ENCODE peak calls at places on chromosomes 3 and 15, in seven cellular contexts. One of them, this sample, is unnamed.

GRCh38 chr3:182683335-182684257 is 109.7 kb upstream of the ATP11B start:
- DNase-seq in AG04449: peak; percentile 17
- DNase-seq in left lung: no peak
- DNase-seq in stomach: peak; percentile 77
- DNase-seq in AG09309: peak; percentile 27
- DNase-seq in fibroblast of lung: peak; percentile 54
- DNase-seq in lung: peak; percentile 57
- DNase-seq in this sample: no peak

GRCh38 chr3:38318766-38319671 is 27.6 kb upstream of the XYLB start:
- DNase-seq in AG04449: no peak
- DNase-seq in left lung: no peak
- DNase-seq in stomach: no peak
- DNase-seq in AG09309: no peak
- DNase-seq in fibroblast of lung: no peak
- DNase-seq in lung: peak; percentile 22
- DNase-seq in this sample: no peak

GRCh38 chr15:68298882-68299381 is 21.4 kb downstream of the FEM1B start:
- DNase-seq in AG04449: no peak
- DNase-seq in left lung: no peak
- DNase-seq in stomach: no peak
- DNase-seq in AG09309: no peak
- DNase-seq in fibroblast of lung: no peak
- DNase-seq in lung: peak; percentile 27
- DNase-seq in this sample: no peak

GRCh38 chr3:66497288-66497972 is 3.4 kb downstream of the LRIG1 start:
- DNase-seq in AG04449: no peak
- DNase-seq in left lung: no peak
- DNase-seq in stomach: no peak
- DNase-seq in AG09309: no peak
- DNase-seq in fibroblast of lung: no peak
- DNase-seq in lung: no peak
- DNase-seq in this sample: no peak

GRCh38 chr15:57273366-57273765 is 102.9 kb upstream of the CGNL1 start:
- DNase-seq in AG04449: no peak
- DNase-seq in left lung: no peak
- DNase-seq in stomach: no peak
- DNase-seq in AG09309: no peak
- DNase-seq in fibroblast of lung: no peak
- DNase-seq in lung: no peak
- DNase-seq in this sample: no peak

GRCh38 chr3:72319202-72320095 is 528.8 kb downstream of the SHQ1 start:
- DNase-seq in AG04449: no peak
- DNase-seq in left lung: no peak
- DNase-seq in stomach: no peak
- DNase-seq in AG09309: no peak
- DNase-seq in fibroblast of lung: peak; percentile 63
- DNase-seq in lung: no peak
- DNase-seq in this sample: no peak

GRCh38 chr15:31433574-31433973 is 106.9 kb downstream of the KLF13 start:
- DNase-seq in AG04449: no peak
- DNase-seq in left lung: no peak
- DNase-seq in stomach: no peak
- DNase-seq in AG09309: no peak
- DNase-seq in fibroblast of lung: no peak
- DNase-seq in lung: no peak
- DNase-seq in this sample: no peak

GRCh38 chr3:1348547-1348946 is 255.7 kb downstream of the CNTN6 start:
- DNase-seq in AG04449: no peak
- DNase-seq in left lung: no peak
- DNase-seq in stomach: no peak
- DNase-seq in AG09309: no peak
- DNase-seq in fibroblast of lung: no peak
- DNase-seq in lung: no peak
- DNase-seq in this sample: no peak

GRCh38 chr15:71325461-71325860 is 210.2 kb downstream of the THSD4 start:
- DNase-seq in AG04449: no peak
- DNase-seq in left lung: no peak
- DNase-seq in stomach: no peak
- DNase-seq in AG09309: no peak
- DNase-seq in fibroblast of lung: peak; percentile 88
- DNase-seq in lung: no peak
- DNase-seq in this sample: no peak

GRCh38 chr3:57583544-57583943 is 13.6 kb downstream of the ARF4 start:
- DNase-seq in AG04449: no peak
- DNase-seq in left lung: no peak
- DNase-seq in stomach: no peak
- DNase-seq in AG09309: no peak
- DNase-seq in fibroblast of lung: no peak
- DNase-seq in lung: no peak
- DNase-seq in this sample: no peak

GRCh38 chr15:60351066-60351465 is 46.7 kb downstream of the ANXA2 start:
- DNase-seq in AG04449: no peak
- DNase-seq in left lung: no peak
- DNase-seq in stomach: no peak
- DNase-seq in AG09309: no peak
- DNase-seq in fibroblast of lung: peak; percentile 49
- DNase-seq in lung: no peak
- DNase-seq in this sample: no peak

GRCh38 chr3:16728762-16729745 is 123.8 kb upstream of the DAZL start:
- DNase-seq in AG04449: peak; percentile 26
- DNase-seq in left lung: no peak
- DNase-seq in stomach: no peak
- DNase-seq in AG09309: no peak
- DNase-seq in fibroblast of lung: peak; percentile 77
- DNase-seq in lung: no peak
- DNase-seq in this sample: no peak

GRCh38 chr15:45169608-45170480 is 17.9 kb downstream of the SHF start:
- DNase-seq in AG04449: no peak
- DNase-seq in left lung: no peak
- DNase-seq in stomach: no peak
- DNase-seq in AG09309: no peak
- DNase-seq in fibroblast of lung: no peak
- DNase-seq in lung: no peak
- DNase-seq in this sample: no peak

GRCh38 chr3:13010770-13011169 is 62.5 kb downstream of the IQSEC1 start:
- DNase-seq in AG04449: no peak
- DNase-seq in left lung: no peak
- DNase-seq in stomach: no peak
- DNase-seq in AG09309: no peak
- DNase-seq in fibroblast of lung: no peak
- DNase-seq in lung: no peak
- DNase-seq in this sample: no peak
- H3K4me3 ChIP-seq in AG04449: no peak overlapping the region
- H3K4me3 ChIP-seq in left lung: no peak overlapping the region
- H3K4me3 ChIP-seq in stomach: no peak overlapping the region
- H3K4me3 ChIP-seq in AG09309: no peak overlapping the region
- H3K4me3 ChIP-seq in fibroblast of lung: no peak overlapping the region
- H3K4me3 ChIP-seq in lung: no peak overlapping the region
- H3K4me3 ChIP-seq in this sample: no peak overlapping the region

DNA sequence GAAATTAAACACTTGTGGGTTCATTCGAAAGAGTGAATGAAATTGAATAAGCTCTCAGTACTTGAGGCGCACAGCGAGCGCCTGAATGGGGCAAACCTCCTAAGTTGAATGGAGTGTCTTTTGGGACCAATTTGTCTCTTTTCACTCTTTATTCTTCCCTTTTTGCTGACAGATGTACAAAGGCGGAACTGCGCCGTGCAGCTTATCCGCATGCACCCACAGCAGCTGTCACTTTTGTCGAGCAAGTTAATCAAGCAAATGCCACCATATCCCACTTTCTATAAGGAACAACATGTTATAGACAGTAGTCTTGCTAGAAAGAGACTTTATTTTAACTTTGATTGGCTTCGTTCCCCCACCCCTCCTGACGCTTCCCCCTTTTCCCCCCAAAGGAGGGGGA is 47.9 kb upstream of the FEZF2 start:
- DNase-seq in AG04449: no peak
- DNase-seq in left lung: peak; percentile 17
- DNase-seq in stomach: no peak
- DNase-seq in AG09309: no peak
- DNase-seq in fibroblast of lung: no peak
- DNase-seq in lung: no peak
- DNase-seq in this sample: no peak
- H3K4me3 ChIP-seq in AG04449: no peak overlapping the region
- H3K4me3 ChIP-seq in left lung: no peak overlapping the region
- H3K4me3 ChIP-seq in stomach: no peak overlapping the region
- H3K4me3 ChIP-seq in AG09309: no peak overlapping the region
- H3K4me3 ChIP-seq in fibroblast of lung: no peak overlapping the region
- H3K4me3 ChIP-seq in lung: no peak overlapping the region
- H3K4me3 ChIP-seq in this sample: no peak overlapping the region

GRCh38 chr3:147369671-147370123 is 36.6 kb downstream of the ZIC4 start:
- DNase-seq in AG04449: no peak
- DNase-seq in left lung: no peak
- DNase-seq in stomach: no peak
- DNase-seq in AG09309: no peak
- DNase-seq in fibroblast of lung: no peak
- DNase-seq in lung: no peak
- DNase-seq in this sample: no peak
- H3K4me3 ChIP-seq in AG04449: no peak overlapping the region
- H3K4me3 ChIP-seq in left lung: no peak overlapping the region
- H3K4me3 ChIP-seq in stomach: no peak overlapping the region
- H3K4me3 ChIP-seq in AG09309: no peak overlapping the region
- H3K4me3 ChIP-seq in fibroblast of lung: no peak overlapping the region
- H3K4me3 ChIP-seq in lung: no peak overlapping the region
- H3K4me3 ChIP-seq in this sample: no peak overlapping the region

DNA sequence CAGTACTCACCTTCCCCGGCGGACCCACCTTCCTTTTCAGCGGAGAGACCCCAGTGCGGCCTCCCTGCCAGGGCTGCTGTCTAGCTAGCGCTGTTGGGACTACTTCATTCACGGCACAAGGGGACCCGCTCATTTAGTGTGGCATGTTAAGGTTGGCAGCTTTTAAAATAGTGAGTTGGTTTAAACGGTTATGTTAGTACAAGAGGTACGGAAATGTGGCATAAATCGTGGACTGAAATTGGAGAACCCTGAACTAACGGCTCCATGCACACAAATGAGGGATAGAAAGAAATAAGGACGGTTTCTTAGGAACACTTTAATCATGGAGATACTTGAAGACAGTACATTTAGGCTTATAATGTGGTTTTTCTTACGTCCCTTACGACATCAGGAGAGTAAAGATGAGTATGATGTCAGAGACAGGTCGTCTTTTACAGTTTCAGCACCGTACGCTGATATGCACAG is 752 bp downstream of the CEP63 start:
- DNase-seq in AG04449: no peak
- DNase-seq in left lung: no peak
- DNase-seq in stomach: no peak
- DNase-seq in AG09309: no peak
- DNase-seq in fibroblast of lung: peak; percentile 52
- DNase-seq in lung: no peak
- DNase-seq in this sample: no peak
- H3K4me3 ChIP-seq in AG04449: peak overlapping the region; percentile 82
- H3K4me3 ChIP-seq in left lung: peak overlapping the region; percentile 87
- H3K4me3 ChIP-seq in stomach: peak overlapping the region; percentile 78
- H3K4me3 ChIP-seq in AG09309: peak overlapping the region; percentile 76
- H3K4me3 ChIP-seq in fibroblast of lung: peak overlapping the region; percentile 81
- H3K4me3 ChIP-seq in lung: peak overlapping the region; percentile 73
- H3K4me3 ChIP-seq in this sample: peak overlapping the region; percentile 82

DNA sequence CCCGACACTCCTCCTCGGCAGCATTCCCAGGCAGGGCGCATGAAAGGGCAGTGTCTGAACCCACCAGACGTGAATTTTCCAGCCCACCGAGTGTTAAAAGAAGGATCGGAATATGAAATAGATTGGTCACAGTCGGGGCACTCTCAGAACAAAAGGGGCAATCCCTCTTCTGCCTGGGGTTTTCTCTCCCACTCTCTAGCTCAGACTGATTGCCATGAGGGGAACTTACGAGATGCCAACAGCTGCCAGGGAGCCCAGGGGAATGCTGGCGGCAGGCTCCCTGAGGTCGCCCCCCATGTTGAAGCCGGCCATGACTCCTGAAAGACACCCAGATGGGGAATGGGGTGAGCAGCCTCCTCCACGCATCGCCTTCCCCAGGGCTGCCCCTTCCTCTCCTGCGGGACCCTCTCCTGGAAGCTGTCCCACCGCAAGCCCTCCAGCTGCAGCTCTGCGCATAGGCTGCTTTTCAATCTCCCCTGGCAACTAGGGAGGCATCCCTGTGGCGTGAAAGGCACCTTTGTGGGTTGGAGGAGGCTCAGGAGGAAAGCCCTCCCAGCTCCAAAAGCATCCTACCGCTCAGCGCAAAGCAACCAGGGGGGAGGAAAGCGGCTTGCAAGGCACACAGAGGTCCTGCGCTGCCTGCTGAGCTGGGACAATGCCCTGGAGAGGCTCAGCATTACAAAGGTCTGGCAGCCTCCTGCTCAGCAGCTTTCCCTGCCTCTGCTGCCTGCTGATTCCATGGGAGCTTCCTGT is 64.7 kb upstream of the HEG1 start:
- DNase-seq in AG04449: no peak
- DNase-seq in left lung: no peak
- DNase-seq in stomach: no peak
- DNase-seq in AG09309: no peak
- DNase-seq in fibroblast of lung: peak; percentile 67
- DNase-seq in lung: no peak
- DNase-seq in this sample: no peak
- H3K4me3 ChIP-seq in AG04449: peak overlapping the region; percentile 31
- H3K4me3 ChIP-seq in left lung: no peak overlapping the region
- H3K4me3 ChIP-seq in stomach: no peak overlapping the region
- H3K4me3 ChIP-seq in AG09309: no peak overlapping the region
- H3K4me3 ChIP-seq in fibroblast of lung: no peak overlapping the region
- H3K4me3 ChIP-seq in lung: no peak overlapping the region
- H3K4me3 ChIP-seq in this sample: peak overlapping the region; percentile 10

GRCh38 chr3:53836084-53836872 is 9.9 kb downstream of the CHDH start:
- DNase-seq in AG04449: no peak
- DNase-seq in left lung: no peak
- DNase-seq in stomach: peak; percentile 22
- DNase-seq in AG09309: no peak
- DNase-seq in fibroblast of lung: no peak
- DNase-seq in lung: no peak
- DNase-seq in this sample: no peak
- H3K4me3 ChIP-seq in AG04449: no peak overlapping the region
- H3K4me3 ChIP-seq in left lung: no peak overlapping the region
- H3K4me3 ChIP-seq in stomach: no peak overlapping the region
- H3K4me3 ChIP-seq in AG09309: no peak overlapping the region
- H3K4me3 ChIP-seq in fibroblast of lung: no peak overlapping the region
- H3K4me3 ChIP-seq in lung: no peak overlapping the region
- H3K4me3 ChIP-seq in this sample: no peak overlapping the region

DNA sequence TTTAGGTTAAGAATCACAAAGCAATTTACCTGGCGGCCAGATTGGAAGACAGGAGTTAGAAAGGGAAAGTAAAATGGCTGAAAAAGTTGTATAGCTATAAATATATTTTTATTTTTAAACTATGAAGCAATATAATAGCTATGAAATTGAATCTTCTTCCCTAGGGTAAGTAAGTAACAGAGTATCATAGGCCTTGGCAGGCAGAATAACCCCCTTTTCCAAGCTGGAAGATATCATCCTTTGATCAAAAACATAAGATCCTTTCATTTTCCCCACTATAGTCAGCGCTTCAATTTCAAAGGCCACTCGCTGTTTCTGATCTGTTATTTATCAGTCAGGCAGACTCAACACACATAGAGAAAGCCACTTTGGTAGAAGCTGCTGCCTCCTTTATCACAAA is 74.1 kb upstream of the UBE2E2 start:
- DNase-seq in AG04449: no peak
- DNase-seq in left lung: no peak
- DNase-seq in stomach: no peak
- DNase-seq in AG09309: no peak
- DNase-seq in fibroblast of lung: no peak
- DNase-seq in lung: no peak
- DNase-seq in this sample: no peak
- H3K4me3 ChIP-seq in AG04449: peak overlapping the region; percentile 40
- H3K4me3 ChIP-seq in left lung: no peak overlapping the region
- H3K4me3 ChIP-seq in stomach: peak overlapping the region; percentile 21
- H3K4me3 ChIP-seq in AG09309: no peak overlapping the region
- H3K4me3 ChIP-seq in fibroblast of lung: peak overlapping the region; percentile 4
- H3K4me3 ChIP-seq in lung: no peak overlapping the region
- H3K4me3 ChIP-seq in this sample: peak overlapping the region; percentile 37

GRCh38 chr15:79543097-79543496 is 111.0 kb downstream of the MINAR1 start:
- DNase-seq in AG04449: no peak
- DNase-seq in left lung: no peak
- DNase-seq in stomach: no peak
- DNase-seq in AG09309: no peak
- DNase-seq in fibroblast of lung: no peak
- DNase-seq in lung: no peak
- DNase-seq in this sample: no peak
- H3K4me3 ChIP-seq in AG04449: no peak overlapping the region
- H3K4me3 ChIP-seq in left lung: no peak overlapping the region
- H3K4me3 ChIP-seq in stomach: no peak overlapping the region
- H3K4me3 ChIP-seq in AG09309: no peak overlapping the region
- H3K4me3 ChIP-seq in fibroblast of lung: no peak overlapping the region
- H3K4me3 ChIP-seq in lung: no peak overlapping the region
- H3K4me3 ChIP-seq in this sample: no peak overlapping the region

This sample was measured in vagina.